ENCODE peak calls at places on chromosomes 12 and 14, in ten cellular contexts. P, T, J, F, V, D, A, O, L and I are unnamed samples.

GRCh38 chr14:50531595-50532501 is 521 bp downstream of the MAP4K5 start:
- DNase-seq in P (peak), T (peak), J (peak), F (no peak), V (no peak), D (peak), A (peak), O (peak), L (peak), I (peak)

GRCh38 chr14:72904840-72905561 is 11.1 kb upstream of the DPF3 start:
- DNase-seq in P (peak), T (peak), J (peak), F (peak), V (peak), D (peak), A (peak), O (peak), L (peak), I (peak)

GRCh38 chr14:72714094-72714493 is 179.8 kb downstream of the DPF3 start:
- DNase-seq in P (no peak), T (peak), J (no peak), F (no peak), V (no peak), D (no peak), A (no peak), O (no peak), L (no peak), I (no peak)

GRCh38 chr12:124768462-124769165 is 95.0 kb downstream of the SCARB1 start:
- DNase-seq in P (no peak), T (no peak), J (no peak), F (no peak), V (no peak), D (no peak), A (no peak), O (no peak), L (no peak), I (no peak)

GRCh38 chr12:94561943-94562411 is 88.4 kb downstream of the TMCC3 start:
- DNase-seq in P (no peak), T (peak), J (no peak), F (peak), V (no peak), D (no peak), A (peak), O (no peak), L (peak), I (peak)

GRCh38 chr12:30546121-30546520 is 149.5 kb downstream of the IPO8 start:
- DNase-seq in P (no peak), T (no peak), J (no peak), F (no peak), V (no peak), D (no peak), A (no peak), O (no peak), L (no peak), I (no peak)

GRCh38 chr12:91630906-91631305 is 448.3 kb upstream of the DCN start:
- DNase-seq in P (no peak), T (no peak), J (no peak), F (no peak), V (no peak), D (no peak), A (no peak), O (no peak), L (no peak), I (no peak)

GRCh38 chr14:76810953-76811400 is 1.7 kb downstream of the ANGEL1 start:
- DNase-seq in P (no peak), T (peak), J (peak), F (peak), V (peak), D (peak), A (peak), O (peak), L (no peak), I (no peak)

GRCh38 chr14:104341532-104342434 is 203.4 kb downstream of the KIF26A start:
- DNase-seq in P (no peak), T (no peak), J (peak), F (no peak), V (no peak), D (peak), A (peak), O (peak), L (no peak), I (peak)

GRCh38 chr14:69695664-69696527 is 71.0 kb upstream of the SRSF5 start:
- DNase-seq in P (no peak), T (no peak), J (no peak), F (no peak), V (peak), D (no peak), A (peak), O (no peak), L (no peak), I (no peak)

GRCh38 chr14:90797451-90797850 is 18.8 kb downstream of the TTC7B start:
- DNase-seq in P (no peak), T (no peak), J (peak), F (no peak), V (no peak), D (peak), A (no peak), O (no peak), L (no peak), I (no peak)

GRCh38 chr14:72744416-72745120 is 149.3 kb downstream of the DPF3 start:
- DNase-seq in P (no peak), T (no peak), J (no peak), F (no peak), V (no peak), D (no peak), A (no peak), O (no peak), L (no peak), I (no peak)

GRCh38 chr14:99189201-99189801 is 82.7 kb downstream of the BCL11B start:
- DNase-seq in P (no peak), T (no peak), J (no peak), F (no peak), V (no peak), D (peak), A (no peak), O (no peak), L (no peak), I (no peak)

GRCh38 chr14:35420036-35420811 is 15.7 kb upstream of the NFKBIA start:
- DNase-seq in P (no peak), T (no peak), J (peak), F (no peak), V (no peak), D (no peak), A (no peak), O (no peak), L (no peak), I (peak)

GRCh38 chr12:102833687-102834435 is 83.2 kb downstream of the PAH start:
- DNase-seq in P (no peak), T (no peak), J (no peak), F (no peak), V (no peak), D (peak), A (peak), O (peak), L (no peak), I (peak)

GRCh38 chr12:52903855-52904508 is 894 bp downstream of the KRT8 start:
- DNase-seq in P (no peak), T (peak), J (peak), F (no peak), V (no peak), D (no peak), A (peak), O (peak), L (peak), I (peak)

GRCh38 chr14:93997082-93997481 is at the start of gene CCDC197:
- DNase-seq in P (no peak), T (no peak), J (no peak), F (no peak), V (no peak), D (no peak), A (peak), O (no peak), L (no peak), I (no peak)

GRCh38 chr14:38505221-38506095 is 249.6 kb upstream of the CLEC14A start:
- DNase-seq in P (no peak), T (no peak), J (peak), F (no peak), V (peak), D (peak), A (no peak), O (no peak), L (no peak), I (no peak)
- TF ChIP-seq CTCF in P (no peak), T (no peak), J (no peak), F (no peak), V (no peak), D (no peak), A (no peak), O (no peak), L (no peak), I (no peak)

GRCh38 chr14:57865450-57866198 is at the start of gene SLC35F4:
- DNase-seq in P (no peak), T (peak), J (peak), F (no peak), V (no peak), D (peak), A (peak), O (peak), L (no peak), I (peak)
- TF ChIP-seq CTCF in P (no peak), T (no peak), J (no peak), F (no peak), V (no peak), D (peak), A (no peak), O (no peak), L (no peak), I (no peak)

DNA sequence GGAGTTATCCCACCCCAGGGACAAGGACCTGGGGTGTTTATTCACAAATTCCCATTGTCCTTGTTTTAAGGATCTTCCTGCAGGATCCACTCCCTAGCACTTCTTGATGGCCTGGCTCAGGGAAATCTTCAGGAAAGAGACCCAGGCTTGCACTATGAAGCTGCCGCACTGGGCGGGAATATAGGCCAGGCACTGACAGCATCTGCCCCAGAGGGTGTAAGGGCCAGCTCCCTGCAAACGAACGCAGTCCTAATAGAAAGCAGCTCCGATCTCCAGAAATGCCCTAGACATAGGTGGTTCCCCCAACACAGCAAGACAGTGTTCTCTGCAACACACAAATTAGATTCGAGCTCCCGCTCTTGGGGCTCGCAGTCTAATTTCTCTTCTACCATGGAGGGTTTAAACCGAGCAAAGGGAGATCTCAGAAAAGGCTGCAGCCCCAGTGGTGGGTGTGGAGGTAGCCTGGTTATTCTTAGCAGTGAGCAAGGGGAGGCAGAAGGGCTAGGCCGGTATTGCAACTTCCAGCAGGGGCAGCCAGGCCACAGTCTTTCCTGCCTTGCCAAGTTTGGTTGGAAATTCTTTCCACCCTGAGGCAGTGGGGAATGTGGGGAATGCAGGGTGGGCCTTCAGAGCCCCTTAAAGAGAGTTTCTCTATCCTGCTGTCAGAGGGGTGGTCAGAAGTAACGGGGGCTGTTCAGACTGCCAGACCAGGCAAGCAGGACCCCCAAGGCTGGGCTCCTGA is 16.1 kb upstream of the WSCD2 start:
- DNase-seq in P (no peak), T (no peak), J (no peak), F (no peak), V (no peak), D (no peak), A (no peak), O (peak), L (no peak), I (no peak)
- TF ChIP-seq CTCF in P (no peak), T (no peak), J (no peak), F (no peak), V (no peak), D (no peak), A (no peak), O (no peak), L (peak), I (no peak)

GRCh38 chr12:110109037-110109836 is 14.9 kb upstream of the IFT81 start:
- DNase-seq in P (peak), T (no peak), J (peak), F (peak), V (peak), D (no peak), A (peak), O (no peak), L (peak), I (peak)
- TF ChIP-seq CTCF in P (peak), T (no peak), J (no peak), F (no peak), V (no peak), D (no peak), A (no peak), O (no peak), L (no peak), I (no peak)

GRCh38 chr12:64269161-64269560 is 47.1 kb upstream of the KICS2 start:
- DNase-seq in P (no peak), T (no peak), J (no peak), F (no peak), V (no peak), D (no peak), A (no peak), O (no peak), L (no peak), I (no peak)

GRCh38 chr12:64278421-64278820 is 56.3 kb upstream of the KICS2 start:
- DNase-seq in P (no peak), T (no peak), J (no peak), F (no peak), V (no peak), D (no peak), A (no peak), O (no peak), L (no peak), I (no peak)

GRCh38 chr12:64270411-64270810 is 48.3 kb upstream of the KICS2 start:
- DNase-seq in P (no peak), T (no peak), J (no peak), F (no peak), V (no peak), D (no peak), A (no peak), O (no peak), L (no peak), I (no peak)

GRCh38 chr12:64268409-64268808 is 46.3 kb upstream of the KICS2 start:
- DNase-seq in P (no peak), T (no peak), J (no peak), F (no peak), V (no peak), D (no peak), A (no peak), O (no peak), L (no peak), I (no peak)

GRCh38 chr12:64273527-64274403 is 51.7 kb upstream of the KICS2 start:
- DNase-seq in P (no peak), T (peak), J (peak), F (no peak), V (no peak), D (peak), A (peak), O (peak), L (no peak), I (no peak)
- TF ChIP-seq CTCF in P (peak), T (peak), J (peak), F (peak), V (peak), D (peak), A (peak), O (peak), L (peak), I (no peak)

DNA sequence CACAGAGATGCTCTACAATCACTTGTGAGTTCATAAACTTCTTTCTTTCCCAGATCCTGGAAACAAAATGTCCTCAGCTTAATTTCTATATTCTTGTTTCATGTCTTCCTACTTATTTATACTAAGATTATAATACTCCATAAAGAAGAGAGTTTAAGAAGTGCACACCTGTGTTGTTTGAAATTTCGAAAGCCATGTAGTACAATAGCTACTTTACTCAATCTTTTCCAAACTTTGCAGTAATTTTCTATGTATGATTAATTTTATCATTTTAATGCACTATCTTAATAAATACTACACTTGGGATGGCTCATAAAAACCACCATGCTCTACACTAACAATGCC is 300 bp upstream of the TTC5 start:
- DNase-seq in P (no peak), T (no peak), J (no peak), F (no peak), V (no peak), D (no peak), A (no peak), O (no peak), L (no peak), I (no peak)
- TF ChIP-seq CTCF in P (no peak), T (no peak), J (no peak), F (no peak), V (no peak), D (no peak), A (no peak), O (peak), L (no peak), I (no peak)

DNA sequence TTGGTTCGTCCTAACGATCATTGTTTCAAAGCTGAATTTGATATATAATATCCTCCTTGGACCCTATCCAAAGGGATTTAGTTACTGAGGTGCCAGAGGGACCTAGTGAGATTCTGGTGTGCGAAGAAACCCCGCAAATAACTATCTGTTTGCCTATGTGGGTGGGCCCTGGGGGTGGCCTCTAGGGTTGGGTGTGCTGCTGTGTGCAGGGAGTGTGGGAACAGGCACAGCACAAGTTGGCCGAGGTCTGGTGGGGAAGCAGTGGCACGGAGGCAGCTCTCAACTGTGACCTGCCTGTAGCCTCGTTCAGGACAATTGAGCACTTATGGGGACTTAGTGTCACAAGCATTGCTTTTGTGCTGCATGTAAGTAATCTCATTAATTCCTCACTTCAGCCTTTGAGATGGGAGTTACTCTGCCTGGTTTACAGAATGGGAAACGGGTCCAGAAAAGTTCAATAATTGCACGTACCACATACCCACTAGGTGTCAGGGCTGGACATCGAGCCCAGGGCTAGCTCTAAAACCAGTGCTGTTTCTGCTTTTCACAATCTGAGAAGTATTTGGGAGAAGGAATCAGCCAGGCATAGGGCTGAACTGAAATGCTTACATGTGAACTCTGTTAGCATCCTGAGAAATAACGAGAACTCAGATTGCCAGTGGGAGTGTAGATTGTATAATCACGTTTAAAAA is 58.8 kb downstream of the TECPR2 start:
- DNase-seq in P (no peak), T (no peak), J (no peak), F (no peak), V (no peak), D (no peak), A (no peak), O (no peak), L (no peak), I (no peak)
- TF ChIP-seq CTCF in P (no peak), T (no peak), J (no peak), F (no peak), V (no peak), D (no peak), A (no peak), O (no peak), L (no peak), I (no peak)

GRCh38 chr12:6135071-6135470 is 10.6 kb upstream of the VWF start:
- DNase-seq in P (no peak), T (no peak), J (peak), F (peak), V (no peak), D (no peak), A (no peak), O (no peak), L (no peak), I (no peak)

GRCh38 chr12:6132496-6132895 is 8.0 kb upstream of the VWF start:
- DNase-seq in P (no peak), T (no peak), J (no peak), F (no peak), V (no peak), D (no peak), A (no peak), O (no peak), L (no peak), I (no peak)

DNA sequence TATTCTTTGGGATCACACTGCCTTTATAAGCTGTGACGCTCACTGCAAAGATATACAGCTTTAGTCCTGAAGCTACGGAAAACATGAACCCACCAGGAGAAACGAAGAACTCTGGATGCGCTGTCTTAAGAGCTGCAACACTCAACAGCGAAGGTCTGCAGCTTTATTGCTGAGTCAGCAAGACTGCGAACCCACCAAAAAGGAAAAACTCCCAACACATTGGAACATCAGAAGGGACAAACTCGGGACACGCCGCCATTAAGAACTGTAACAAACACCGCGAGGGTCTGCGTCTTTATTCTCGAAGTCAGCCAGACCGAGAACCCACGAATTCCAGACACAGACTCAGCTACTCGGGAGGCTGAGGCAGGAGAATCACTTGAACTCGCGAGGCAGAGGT is 9.2 kb upstream of the VWF start:
- DNase-seq in P (no peak), T (no peak), J (no peak), F (no peak), V (no peak), D (no peak), A (no peak), O (no peak), L (no peak), I (no peak)
- TF ChIP-seq CTCF in P (no peak), T (no peak), J (no peak), F (no peak), V (no peak), D (no peak), A (no peak), O (no peak), L (no peak), I (no peak)